ENCODE peak calls at places on chromosomes 4 and X, in ten cellular contexts. One of them, this sample, is unnamed.

GRCh38 chrX:136166221-136166855 is 19.0 kb downstream of the FHL1 start:
- DNase-seq in tibial nerve: no peak
- DNase-seq in LNCaP clone FGC: no peak
- DNase-seq in A673: peak
- DNase-seq in CD4-positive, CD25-positive, alpha-beta regulatory T cell: no peak
- DNase-seq in CD4-positive, alpha-beta memory T cell: no peak
- DNase-seq in right lobe of liver: no peak
- DNase-seq in MM.1S: no peak
- DNase-seq in osteoblast: no peak
- DNase-seq in astrocyte of the spinal cord: peak
- DNase-seq in this sample: no peak

GRCh38 chr4:16669036-16669435 is 229.4 kb downstream of the LDB2 start:
- DNase-seq in tibial nerve: no peak
- DNase-seq in LNCaP clone FGC: no peak
- DNase-seq in A673: no peak
- DNase-seq in CD4-positive, CD25-positive, alpha-beta regulatory T cell: no peak
- DNase-seq in CD4-positive, alpha-beta memory T cell: no peak
- DNase-seq in right lobe of liver: no peak
- DNase-seq in MM.1S: no peak
- DNase-seq in osteoblast: no peak
- DNase-seq in astrocyte of the spinal cord: no peak
- DNase-seq in this sample: no peak

GRCh38 chr4:184444953-184445309 is 29.4 kb downstream of the IRF2 start:
- DNase-seq in tibial nerve: no peak
- DNase-seq in LNCaP clone FGC: no peak
- DNase-seq in A673: no peak
- DNase-seq in CD4-positive, CD25-positive, alpha-beta regulatory T cell: peak
- DNase-seq in CD4-positive, alpha-beta memory T cell: no peak
- DNase-seq in right lobe of liver: peak
- DNase-seq in MM.1S: no peak
- DNase-seq in osteoblast: no peak
- DNase-seq in astrocyte of the spinal cord: no peak
- DNase-seq in this sample: no peak

GRCh38 chrX:96314974-96315373 is 369.7 kb upstream of the DIAPH2 start:
- DNase-seq in tibial nerve: no peak
- DNase-seq in LNCaP clone FGC: no peak
- DNase-seq in A673: peak
- DNase-seq in CD4-positive, CD25-positive, alpha-beta regulatory T cell: no peak
- DNase-seq in CD4-positive, alpha-beta memory T cell: no peak
- DNase-seq in right lobe of liver: no peak
- DNase-seq in MM.1S: no peak
- DNase-seq in osteoblast: peak
- DNase-seq in astrocyte of the spinal cord: peak
- DNase-seq in this sample: no peak

GRCh38 chr4:73631565-73632226 is 11.5 kb upstream of the RASSF6 start:
- DNase-seq in tibial nerve: no peak
- DNase-seq in LNCaP clone FGC: no peak
- DNase-seq in A673: no peak
- DNase-seq in CD4-positive, CD25-positive, alpha-beta regulatory T cell: no peak
- DNase-seq in CD4-positive, alpha-beta memory T cell: no peak
- DNase-seq in right lobe of liver: no peak
- DNase-seq in MM.1S: peak
- DNase-seq in osteoblast: no peak
- DNase-seq in astrocyte of the spinal cord: no peak
- DNase-seq in this sample: no peak

GRCh38 chrX:135625995-135626394 is 87.4 kb upstream of the CT45A1 start:
- DNase-seq in tibial nerve: no peak
- DNase-seq in LNCaP clone FGC: peak
- DNase-seq in A673: peak
- DNase-seq in CD4-positive, CD25-positive, alpha-beta regulatory T cell: no peak
- DNase-seq in CD4-positive, alpha-beta memory T cell: no peak
- DNase-seq in right lobe of liver: no peak
- DNase-seq in MM.1S: no peak
- DNase-seq in osteoblast: no peak
- DNase-seq in astrocyte of the spinal cord: no peak
- DNase-seq in this sample: no peak

GRCh38 chr4:41887821-41888699 is 47.2 kb upstream of the TMEM33 start:
- DNase-seq in tibial nerve: no peak
- DNase-seq in LNCaP clone FGC: peak
- DNase-seq in A673: peak
- DNase-seq in CD4-positive, CD25-positive, alpha-beta regulatory T cell: peak
- DNase-seq in CD4-positive, alpha-beta memory T cell: no peak
- DNase-seq in right lobe of liver: no peak
- DNase-seq in MM.1S: peak
- DNase-seq in osteoblast: peak
- DNase-seq in astrocyte of the spinal cord: peak
- DNase-seq in this sample: no peak

GRCh38 chrX:56994375-56995270 is 718 bp downstream of the SPIN3 start:
- DNase-seq in tibial nerve: no peak
- DNase-seq in LNCaP clone FGC: no peak
- DNase-seq in A673: no peak
- DNase-seq in CD4-positive, CD25-positive, alpha-beta regulatory T cell: no peak
- DNase-seq in CD4-positive, alpha-beta memory T cell: no peak
- DNase-seq in right lobe of liver: no peak
- DNase-seq in MM.1S: no peak
- DNase-seq in osteoblast: peak
- DNase-seq in astrocyte of the spinal cord: peak
- DNase-seq in this sample: no peak

GRCh38 chr4:180610317-180610716 is 1632.9 kb upstream of the TENM3 start:
- DNase-seq in tibial nerve: no peak
- DNase-seq in LNCaP clone FGC: no peak
- DNase-seq in A673: no peak
- DNase-seq in CD4-positive, CD25-positive, alpha-beta regulatory T cell: no peak
- DNase-seq in CD4-positive, alpha-beta memory T cell: no peak
- DNase-seq in right lobe of liver: no peak
- DNase-seq in MM.1S: no peak
- DNase-seq in osteoblast: no peak
- DNase-seq in astrocyte of the spinal cord: peak
- DNase-seq in this sample: no peak

GRCh38 chrX:16771483-16772398 is 14.5 kb upstream of the TXLNG start:
- DNase-seq in tibial nerve: no peak
- DNase-seq in LNCaP clone FGC: peak
- DNase-seq in A673: peak
- DNase-seq in CD4-positive, CD25-positive, alpha-beta regulatory T cell: no peak
- DNase-seq in CD4-positive, alpha-beta memory T cell: no peak
- DNase-seq in right lobe of liver: no peak
- DNase-seq in MM.1S: no peak
- DNase-seq in osteoblast: no peak
- DNase-seq in astrocyte of the spinal cord: peak
- DNase-seq in this sample: no peak

GRCh38 chrX:87697409-87697808 is 179.8 kb downstream of the KLHL4 start:
- DNase-seq in tibial nerve: no peak
- DNase-seq in LNCaP clone FGC: no peak
- DNase-seq in A673: no peak
- DNase-seq in CD4-positive, CD25-positive, alpha-beta regulatory T cell: no peak
- DNase-seq in CD4-positive, alpha-beta memory T cell: no peak
- DNase-seq in right lobe of liver: no peak
- DNase-seq in MM.1S: no peak
- DNase-seq in osteoblast: no peak
- DNase-seq in astrocyte of the spinal cord: no peak
- DNase-seq in this sample: no peak

GRCh38 chr4:113541933-113542332 is 219.6 kb downstream of the CAMK2D start:
- DNase-seq in tibial nerve: no peak
- DNase-seq in LNCaP clone FGC: no peak
- DNase-seq in A673: no peak
- DNase-seq in CD4-positive, CD25-positive, alpha-beta regulatory T cell: no peak
- DNase-seq in CD4-positive, alpha-beta memory T cell: no peak
- DNase-seq in right lobe of liver: no peak
- DNase-seq in MM.1S: no peak
- DNase-seq in osteoblast: peak
- DNase-seq in astrocyte of the spinal cord: no peak
- DNase-seq in this sample: no peak
- H3K4me3 ChIP-seq in tibial nerve: no peak
- H3K4me3 ChIP-seq in LNCaP clone FGC: no peak
- H3K4me3 ChIP-seq in A673: no peak
- H3K4me3 ChIP-seq in CD4-positive, CD25-positive, alpha-beta regulatory T cell: no peak
- H3K4me3 ChIP-seq in CD4-positive, alpha-beta memory T cell: no peak
- H3K4me3 ChIP-seq in right lobe of liver: no peak
- H3K4me3 ChIP-seq in MM.1S: no peak
- H3K4me3 ChIP-seq in osteoblast: no peak
- H3K4me3 ChIP-seq in astrocyte of the spinal cord: no peak
- H3K4me3 ChIP-seq in this sample: no peak

DNA sequence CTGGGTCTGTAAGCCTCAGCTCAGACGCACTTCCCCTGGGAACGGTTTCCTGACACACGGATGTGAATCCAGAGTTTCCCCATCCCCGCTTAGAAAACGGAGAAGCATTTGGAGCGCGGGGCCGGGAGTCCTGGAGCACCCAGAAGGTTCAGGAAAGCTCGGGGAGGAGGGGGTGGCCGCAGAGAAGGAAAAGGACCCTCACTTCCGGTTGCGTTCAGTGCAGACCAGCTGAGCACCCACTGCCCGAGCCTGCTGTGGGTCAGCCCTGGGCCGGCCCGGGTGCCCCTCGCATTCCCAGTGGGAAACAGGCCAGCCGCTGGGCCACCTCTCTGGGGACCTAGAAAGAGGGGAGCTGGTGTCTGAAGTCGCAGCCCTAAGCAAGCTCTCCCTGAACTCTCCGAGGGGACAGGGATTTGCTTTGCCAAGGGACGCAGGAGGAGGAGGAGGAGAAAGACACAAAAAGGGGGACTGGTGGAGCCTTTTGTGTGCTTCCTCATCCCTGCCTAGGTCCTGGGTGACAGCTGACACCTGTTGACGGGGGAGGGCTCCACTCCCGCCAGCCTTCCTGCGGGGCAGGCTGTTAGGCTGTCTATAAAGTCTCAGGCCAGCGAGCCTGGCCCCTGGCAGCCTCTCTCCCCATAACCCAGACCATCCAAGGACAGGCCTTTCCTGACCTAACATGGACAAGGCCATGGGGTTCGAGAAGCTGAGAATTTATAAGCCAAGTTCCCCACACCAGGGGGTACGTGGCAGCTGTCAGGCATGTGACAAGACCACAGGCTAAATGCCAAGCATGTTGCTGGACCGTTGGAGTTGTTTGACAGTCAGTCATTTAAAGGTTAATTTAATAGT is 696 bp upstream of the EVC2 start:
- DNase-seq in tibial nerve: no peak
- DNase-seq in LNCaP clone FGC: no peak
- DNase-seq in A673: peak
- DNase-seq in CD4-positive, CD25-positive, alpha-beta regulatory T cell: no peak
- DNase-seq in CD4-positive, alpha-beta memory T cell: no peak
- DNase-seq in right lobe of liver: no peak
- DNase-seq in MM.1S: no peak
- DNase-seq in osteoblast: no peak
- DNase-seq in astrocyte of the spinal cord: no peak
- DNase-seq in this sample: no peak
- H3K4me3 ChIP-seq in tibial nerve: peak
- H3K4me3 ChIP-seq in LNCaP clone FGC: no peak
- H3K4me3 ChIP-seq in A673: peak
- H3K4me3 ChIP-seq in CD4-positive, CD25-positive, alpha-beta regulatory T cell: no peak
- H3K4me3 ChIP-seq in CD4-positive, alpha-beta memory T cell: no peak
- H3K4me3 ChIP-seq in right lobe of liver: no peak
- H3K4me3 ChIP-seq in MM.1S: peak
- H3K4me3 ChIP-seq in osteoblast: peak
- H3K4me3 ChIP-seq in astrocyte of the spinal cord: peak
- H3K4me3 ChIP-seq in this sample: peak

GRCh38 chr4:169618286-169618685 is 2.1 kb upstream of the CLCN3 start:
- DNase-seq in tibial nerve: no peak
- DNase-seq in LNCaP clone FGC: no peak
- DNase-seq in A673: no peak
- DNase-seq in CD4-positive, CD25-positive, alpha-beta regulatory T cell: no peak
- DNase-seq in CD4-positive, alpha-beta memory T cell: no peak
- DNase-seq in right lobe of liver: no peak
- DNase-seq in MM.1S: no peak
- DNase-seq in osteoblast: no peak
- DNase-seq in astrocyte of the spinal cord: peak
- DNase-seq in this sample: no peak

GRCh38 chr4:169619958-169620845 is at the start of gene CLCN3:
- DNase-seq in tibial nerve: peak
- DNase-seq in LNCaP clone FGC: peak
- DNase-seq in A673: peak
- DNase-seq in CD4-positive, CD25-positive, alpha-beta regulatory T cell: peak
- DNase-seq in CD4-positive, alpha-beta memory T cell: peak
- DNase-seq in right lobe of liver: peak
- DNase-seq in MM.1S: peak
- DNase-seq in osteoblast: peak
- DNase-seq in astrocyte of the spinal cord: peak
- DNase-seq in this sample: peak

GRCh38 chr4:169619518-169619957 is 840 bp upstream of the CLCN3 start:
- DNase-seq in tibial nerve: no peak
- DNase-seq in LNCaP clone FGC: no peak
- DNase-seq in A673: peak
- DNase-seq in CD4-positive, CD25-positive, alpha-beta regulatory T cell: peak
- DNase-seq in CD4-positive, alpha-beta memory T cell: peak
- DNase-seq in right lobe of liver: no peak
- DNase-seq in MM.1S: peak
- DNase-seq in osteoblast: no peak
- DNase-seq in astrocyte of the spinal cord: peak
- DNase-seq in this sample: no peak

GRCh38 chr4:169617306-169617705 is 3.1 kb upstream of the CLCN3 start:
- DNase-seq in tibial nerve: no peak
- DNase-seq in LNCaP clone FGC: no peak
- DNase-seq in A673: no peak
- DNase-seq in CD4-positive, CD25-positive, alpha-beta regulatory T cell: no peak
- DNase-seq in CD4-positive, alpha-beta memory T cell: no peak
- DNase-seq in right lobe of liver: no peak
- DNase-seq in MM.1S: no peak
- DNase-seq in osteoblast: no peak
- DNase-seq in astrocyte of the spinal cord: no peak
- DNase-seq in this sample: no peak

DNA sequence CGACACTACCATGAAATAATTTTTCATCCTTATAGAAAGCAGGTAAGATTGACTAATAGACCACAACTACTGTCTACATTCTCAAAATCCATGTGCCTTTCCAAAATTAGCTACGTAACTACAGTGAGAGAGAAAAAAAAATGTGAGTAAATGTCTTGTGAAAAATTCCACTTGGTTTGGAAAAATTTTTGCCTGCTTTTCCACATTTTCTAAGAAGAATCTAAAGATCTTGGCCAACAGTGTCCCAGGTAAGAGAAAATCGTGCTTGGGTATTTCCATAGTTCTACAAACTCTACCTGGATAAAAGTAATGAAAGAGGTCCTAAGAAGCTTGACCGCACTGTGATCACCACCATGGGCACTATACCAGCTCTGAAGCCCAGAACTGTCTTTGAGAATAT is 1.4 kb upstream of the CLCN3 start:
- DNase-seq in tibial nerve: no peak
- DNase-seq in LNCaP clone FGC: no peak
- DNase-seq in A673: no peak
- DNase-seq in CD4-positive, CD25-positive, alpha-beta regulatory T cell: no peak
- DNase-seq in CD4-positive, alpha-beta memory T cell: no peak
- DNase-seq in right lobe of liver: no peak
- DNase-seq in MM.1S: no peak
- DNase-seq in osteoblast: no peak
- DNase-seq in astrocyte of the spinal cord: no peak
- DNase-seq in this sample: no peak
- H3K4me3 ChIP-seq in tibial nerve: no peak
- H3K4me3 ChIP-seq in LNCaP clone FGC: peak
- H3K4me3 ChIP-seq in A673: no peak
- H3K4me3 ChIP-seq in CD4-positive, CD25-positive, alpha-beta regulatory T cell: peak
- H3K4me3 ChIP-seq in CD4-positive, alpha-beta memory T cell: no peak
- H3K4me3 ChIP-seq in right lobe of liver: no peak
- H3K4me3 ChIP-seq in MM.1S: peak
- H3K4me3 ChIP-seq in osteoblast: peak
- H3K4me3 ChIP-seq in astrocyte of the spinal cord: no peak
- H3K4me3 ChIP-seq in this sample: peak

GRCh38 chr4:36573441-36573840 is 292.0 kb downstream of the DTHD1 start:
- DNase-seq in tibial nerve: no peak
- DNase-seq in LNCaP clone FGC: no peak
- DNase-seq in A673: no peak
- DNase-seq in CD4-positive, CD25-positive, alpha-beta regulatory T cell: no peak
- DNase-seq in CD4-positive, alpha-beta memory T cell: no peak
- DNase-seq in right lobe of liver: no peak
- DNase-seq in MM.1S: no peak
- DNase-seq in osteoblast: no peak
- DNase-seq in astrocyte of the spinal cord: no peak
- DNase-seq in this sample: no peak

GRCh38 chr4:36568575-36568974 is 287.2 kb downstream of the DTHD1 start:
- DNase-seq in tibial nerve: no peak
- DNase-seq in LNCaP clone FGC: no peak
- DNase-seq in A673: no peak
- DNase-seq in CD4-positive, CD25-positive, alpha-beta regulatory T cell: no peak
- DNase-seq in CD4-positive, alpha-beta memory T cell: no peak
- DNase-seq in right lobe of liver: no peak
- DNase-seq in MM.1S: no peak
- DNase-seq in osteoblast: no peak
- DNase-seq in astrocyte of the spinal cord: no peak
- DNase-seq in this sample: no peak
- H3K4me3 ChIP-seq in tibial nerve: no peak
- H3K4me3 ChIP-seq in LNCaP clone FGC: no peak
- H3K4me3 ChIP-seq in A673: no peak
- H3K4me3 ChIP-seq in CD4-positive, CD25-positive, alpha-beta regulatory T cell: no peak
- H3K4me3 ChIP-seq in CD4-positive, alpha-beta memory T cell: no peak
- H3K4me3 ChIP-seq in right lobe of liver: no peak
- H3K4me3 ChIP-seq in MM.1S: no peak
- H3K4me3 ChIP-seq in osteoblast: no peak
- H3K4me3 ChIP-seq in astrocyte of the spinal cord: no peak
- H3K4me3 ChIP-seq in this sample: no peak

This sample was measured in thoracic aorta.